ENCODE peak calls at places on chromosomes 13 and 19, in four cellular contexts. Y, U, L and I are unnamed samples.

GRCh38 chr13:49097374-49097773 is 121.7 kb downstream of the FNDC3A start:
- ATAC-seq in L (no peak), U (peak; percentile 87), Y (peak; percentile 64), I (no peak)

GRCh38 chr13:101258509-101258908 is 157.8 kb downstream of the NALCN start:
- ATAC-seq in L (no peak), Y (no peak), U (no peak), I (no peak)

GRCh38 chr19:5142725-5143097 is 173.8 kb downstream of the KDM4B start:
- ATAC-seq in L (no peak), U (no peak), Y (no peak), I (no peak)

GRCh38 chr19:3283246-3283751 is 58.8 kb downstream of the CELF5 start:
- ATAC-seq in U (no peak), L (no peak), Y (no peak), I (no peak)

GRCh38 chr13:110442946-110443632 is 118.4 kb downstream of the RAB20 start:
- ATAC-seq in U (no peak), Y (no peak), L (no peak), I (peak; percentile 8)

GRCh38 chr19:16508546-16508945 is 12.4 kb downstream of the C19orf44 start:
- ATAC-seq in Y (no peak), L (no peak), U (no peak), I (no peak)

GRCh38 chr19:2819540-2820111 is at the start of gene ZNF554:
- ATAC-seq in L (peak; percentile 91), Y (peak; percentile 99), U (peak; percentile 99), I (peak; percentile 98)

GRCh38 chr13:92537485-92537884 is 689.1 kb upstream of the GPC6 start:
- ATAC-seq in U (no peak), L (no peak), Y (no peak), I (no peak)

GRCh38 chr13:113781571-113781970 is 22.5 kb downstream of the TMEM255B start:
- ATAC-seq in U (no peak), Y (no peak), L (no peak), I (no peak)

GRCh38 chr13:67554746-67555452 is 324.8 kb upstream of the PCDH9 start:
- ATAC-seq in L (no peak), Y (no peak), U (no peak), I (no peak)

GRCh38 chr19:674282-675151 is 1.7 kb upstream of the FSTL3 start:
- ATAC-seq in L (no peak), Y (no peak), U (no peak), I (no peak)

GRCh38 chr19:51380379-51380778 is 7.4 kb downstream of the LIM2 start:
- ATAC-seq in L (no peak), U (no peak), Y (no peak), I (no peak)

GRCh38 chr19:19662344-19662743 is 1.1 kb downstream of the ATP13A1 start:
- ATAC-seq in U (no peak), Y (no peak), L (no peak), I (no peak)

GRCh38 chr19:19662866-19663291 is 597 bp downstream of the ATP13A1 start:
- ATAC-seq in U (no peak), L (no peak), Y (no peak), I (no peak)

GRCh38 chr19:19661141-19661674 is 2.3 kb downstream of the ATP13A1 start:
- ATAC-seq in L (no peak), U (no peak), Y (no peak), I (no peak)

GRCh38 chr19:19661675-19662251 is 1.7 kb downstream of the ATP13A1 start:
- ATAC-seq in U (peak; percentile 6), L (no peak), Y (no peak), I (no peak)

DNA sequence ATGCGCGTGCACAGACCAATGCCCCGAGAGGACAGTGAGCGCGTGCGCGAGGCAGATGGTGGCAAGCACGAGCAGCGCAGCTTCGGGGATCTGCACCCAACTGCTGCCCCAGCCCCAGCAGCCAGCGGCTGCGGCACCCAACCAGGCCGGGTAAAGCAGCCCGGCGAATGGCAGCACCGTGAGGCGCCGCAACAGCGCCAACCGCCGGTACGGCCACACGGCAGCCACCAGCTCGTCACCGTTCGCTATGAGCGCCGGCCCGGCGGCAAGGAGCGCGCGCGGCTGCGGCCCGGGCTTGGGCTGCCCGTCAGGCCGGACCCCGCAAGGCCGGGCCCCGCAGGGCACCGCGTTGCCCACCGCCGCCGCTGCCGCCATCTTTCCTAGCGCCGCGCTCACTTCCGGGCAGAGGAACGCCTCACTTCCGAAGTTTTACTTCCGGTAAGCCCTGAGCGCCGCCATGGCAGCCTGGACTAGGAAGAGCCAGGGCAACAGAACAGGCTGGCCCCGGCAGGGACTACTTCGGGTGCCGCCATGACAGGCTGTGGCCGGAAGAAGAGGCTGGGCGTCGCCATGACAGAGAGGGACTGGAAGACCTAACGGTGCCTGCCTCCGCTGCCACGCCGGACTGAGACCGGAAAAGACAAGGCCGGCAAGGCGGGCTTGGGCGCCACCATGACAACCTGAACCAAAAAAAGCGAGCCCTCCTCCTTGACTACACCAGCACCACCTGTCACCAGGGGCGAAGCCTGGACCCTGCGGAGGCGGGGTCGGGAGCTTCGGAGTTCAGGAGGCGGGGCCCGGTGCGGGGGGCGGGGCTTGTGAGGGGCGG is at the start of gene ATP13A1:
- ATAC-seq in L (peak; percentile 98), Y (peak; percentile 94), U (peak; percentile 95), I (peak; percentile 98)
- TF ChIP-seq CTCF in L (peak; percentile 44), Y (peak; percentile 15), U (peak; percentile 17), I (no peak)

GRCh38 chr13:84972907-84973306 is 826.3 kb downstream of the SLITRK6 start:
- ATAC-seq in Y (no peak), L (no peak), U (no peak), I (no peak)
- TF ChIP-seq CTCF in Y (no peak), L (no peak), U (no peak), I (no peak)

DNA sequence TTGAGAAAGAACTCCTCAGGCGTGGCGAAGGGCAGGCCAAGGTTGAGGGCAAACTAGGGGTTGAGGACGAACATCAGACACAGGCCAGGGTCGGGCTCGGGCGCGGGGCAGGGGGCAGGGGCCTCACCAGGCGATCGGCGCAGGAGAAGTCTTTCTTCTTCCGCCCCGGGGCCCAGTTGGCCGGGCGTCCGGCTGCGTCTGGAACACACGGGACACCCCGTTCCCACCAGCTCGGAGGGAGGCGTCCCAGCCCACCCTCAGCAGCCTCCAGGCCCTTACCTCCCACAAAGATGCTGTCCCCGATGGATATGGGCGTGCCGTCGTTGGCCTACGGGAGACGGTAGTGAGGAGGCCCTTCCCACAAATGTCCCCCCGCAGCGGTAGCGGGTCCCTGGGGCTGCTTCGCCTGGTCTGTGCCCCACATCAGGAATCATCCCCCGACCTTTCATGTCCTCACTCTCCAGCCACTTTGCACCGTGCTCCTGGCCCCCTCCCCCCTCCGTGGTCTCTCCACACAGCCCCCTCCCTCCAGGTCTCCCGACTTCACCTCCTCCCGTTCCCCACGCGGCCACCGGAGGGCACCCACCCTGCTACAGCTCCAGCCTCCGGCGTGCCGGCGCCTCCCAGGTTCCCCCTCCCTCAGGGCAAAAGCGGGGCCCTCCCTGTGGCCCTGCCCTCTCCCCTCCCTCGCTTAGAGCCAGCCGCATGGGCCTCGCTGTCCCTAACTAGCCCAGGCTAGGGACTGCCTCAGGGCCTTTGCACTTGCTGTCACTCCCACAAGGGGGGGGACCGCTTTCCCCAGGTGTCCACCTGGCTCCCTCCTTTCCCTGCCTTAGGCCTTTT is 4.7 kb downstream of the PNKP start:
- ATAC-seq in L (no peak), Y (no peak), U (no peak), I (no peak)
- TF ChIP-seq CTCF in L (no peak), Y (no peak), U (no peak), I (no peak)

GRCh38 chr19:35628565-35629331 is at the start of gene RBM42:
- ATAC-seq in Y (peak; percentile 100), U (peak; percentile 100), L (peak; percentile 100), I (peak; percentile 100)
- TF ChIP-seq CTCF in Y (no peak), U (no peak), L (no peak), I (no peak)

DNA sequence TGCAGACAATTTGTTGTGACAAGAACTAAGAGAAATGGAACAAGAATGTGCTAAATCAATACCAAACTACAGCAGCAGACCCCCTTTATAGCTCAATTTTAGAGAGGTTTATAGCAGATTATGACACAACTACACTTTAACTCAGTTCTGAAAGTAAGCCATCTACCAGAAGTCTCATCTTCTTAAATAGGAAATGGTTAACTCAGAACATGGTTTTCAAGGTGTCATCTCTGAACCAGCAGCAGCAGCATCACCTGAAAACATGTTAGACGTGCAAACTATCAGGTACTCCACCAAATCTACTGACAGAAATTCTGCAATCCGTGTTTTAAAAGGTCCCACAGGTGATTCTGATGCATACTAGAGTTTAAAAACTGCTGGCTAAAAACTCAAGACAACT is 6.8 kb downstream of the LHFPL6 start:
- ATAC-seq in U (no peak), Y (no peak), L (no peak), I (no peak)
- TF ChIP-seq CTCF in U (no peak), Y (no peak), L (no peak), I (no peak)

GRCh38 chr13:27595055-27595811 is 25.1 kb downstream of the LNX2 start:
- ATAC-seq in Y (no peak), L (no peak), U (no peak), I (no peak)
- TF ChIP-seq CTCF in Y (no peak), L (no peak), U (no peak), I (no peak)

DNA sequence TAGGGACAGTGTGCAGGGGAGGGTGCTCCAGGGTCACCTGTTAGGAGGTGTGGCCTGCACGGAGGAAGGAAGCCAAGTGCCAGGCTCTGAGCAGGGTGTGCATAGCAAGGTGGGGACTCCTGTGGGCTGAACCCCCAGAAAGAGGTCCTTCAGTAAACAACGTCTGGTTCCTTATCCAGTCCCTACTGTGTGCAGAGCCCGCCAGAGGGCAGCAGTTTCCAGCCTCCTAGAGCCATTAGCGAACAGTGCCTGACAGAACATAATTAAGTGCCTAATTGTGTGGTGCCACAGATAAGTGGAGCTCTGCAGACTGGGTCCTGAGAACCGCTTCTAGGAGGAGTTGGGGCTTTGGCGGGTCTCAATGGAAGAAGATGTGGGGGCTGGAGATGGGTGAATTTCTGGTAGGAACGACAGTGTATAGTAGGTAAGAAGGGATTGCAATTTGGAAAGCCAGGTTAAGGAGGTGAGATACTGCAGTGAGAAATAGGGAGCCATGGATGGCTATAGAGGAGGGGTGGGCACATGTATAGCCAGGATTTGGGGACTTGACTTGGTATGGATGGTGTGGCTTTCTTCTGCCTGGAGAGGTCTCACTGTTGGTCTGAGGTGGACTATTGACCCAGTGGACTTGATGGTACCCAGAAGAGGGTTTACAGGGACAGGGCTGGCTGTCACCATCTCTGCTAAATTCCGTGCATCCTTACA is 323.1 kb downstream of the ZNF536 start:
- ATAC-seq in L (no peak), U (peak; percentile 39), Y (no peak), I (no peak)
- TF ChIP-seq CTCF in L (no peak), U (no peak), Y (no peak), I (no peak)